ENCODE peak calls at places on chromosomes 5 and 9, in six cellular contexts. A is activated CD4-positive, alpha-beta T cell treated with anti-CD3 and anti-CD28 coated beads, Interleukin-2, amount 50 U/mL, for 48 hours; G is Daoy; C is activated CD8-positive, alpha-beta memory T cell treated with anti-CD3 and anti-CD28 coated beads for 48 hours; T is gastrocnemius medialis; J is SK-N-SH. Y is an unnamed sample.

GRCh38 chr5:72117281-72117680 is 10.0 kb downstream of the MAP1B start:
- DNase-seq in T (no peak), J (no peak), A (no peak), G (no peak), C (no peak), Y (no peak)

GRCh38 chr9:91001146-91001611 is 199.6 kb downstream of the SYK start:
- DNase-seq in T (no peak), J (peak; percentile 32), A (no peak), G (peak; percentile 80), C (no peak), Y (no peak)

GRCh38 chr9:91992636-91993035 is 42.6 kb upstream of the ROR2 start:
- DNase-seq in A (no peak), J (peak; percentile 53), T (no peak), G (no peak), C (no peak), Y (no peak)

GRCh38 chr9:79694676-79695400 is 123.1 kb downstream of the TLE4 start:
- DNase-seq in J (no peak), T (no peak), A (no peak), C (no peak), G (peak; percentile 13), Y (no peak)

GRCh38 chr5:477247-477646 is 34.3 kb downstream of the EXOC3 start:
- DNase-seq in A (no peak), J (no peak), C (no peak), G (no peak), T (no peak), Y (no peak)

GRCh38 chr5:151909628-151910027 is 15.0 kb downstream of the GLRA1 start:
- DNase-seq in G (no peak), T (no peak), J (no peak), C (no peak), A (no peak), Y (no peak)

GRCh38 chr5:169429044-169429443 is 128.1 kb upstream of the SLIT3 start:
- DNase-seq in T (no peak), C (no peak), J (no peak), A (no peak), G (no peak), Y (no peak)

GRCh38 chr9:133574791-133575672 is 34.2 kb downstream of the FAM163B start:
- DNase-seq in J (no peak), G (no peak), C (no peak), T (no peak), A (no peak), Y (no peak)

GRCh38 chr5:177500685-177501522 is 3.5 kb upstream of the PDLIM7 start:
- DNase-seq in C (peak; percentile 59), G (peak; percentile 90), T (peak; percentile 72), J (peak; percentile 92), A (peak; percentile 93), Y (peak; percentile 45)

GRCh38 chr9:38234479-38234878 is 158.0 kb upstream of the ALDH1B1 start:
- DNase-seq in C (no peak), J (no peak), T (no peak), G (no peak), A (no peak), Y (no peak)

GRCh38 chr9:125815568-125815967 is 68.4 kb downstream of the PBX3 start:
- DNase-seq in A (no peak), C (no peak), J (no peak), T (no peak), G (peak; percentile 45), Y (no peak)